ENCODE peak calls at places on chromosomes 4 and X, in ten cellular contexts. R is CD8-positive, alpha-beta T cell; I is HS-27A; P is neuronal stem cell; A is AG08395; D is activated effector memory CD4-positive, alpha-beta T cell treated with anti-CD3 and anti-CD28 coated beads, Interleukin-2, amount 50 U/mL, for 16 hours; W is epithelial cell of esophagus; J is GM23248; U is naive thymus-derived CD8-positive, alpha-beta T cell; S is iris pigment epithelial cell. K is an unnamed sample.

GRCh38 chr4:53196872-53197759 is 168.7 kb downstream of the SCFD2 start:
- DNase-seq in R (no peak), I (peak; percentile 62), P (peak; percentile 74), A (peak; percentile 63), D (no peak), W (peak; percentile 80), J (peak; percentile 80), U (no peak), S (peak; percentile 92), K (peak; percentile 97)

GRCh38 chr4:59127748-59128147 is 2017.6 kb upstream of the IGFBP7 start:
- DNase-seq in R (no peak), I (no peak), P (no peak), A (no peak), D (no peak), W (no peak), J (no peak), U (no peak), S (no peak), K (no peak)

GRCh38 chr4:8735236-8736082 is 136.2 kb downstream of the HMX1 start:
- DNase-seq in R (no peak), I (no peak), P (no peak), A (no peak), D (peak; percentile 48), W (no peak), J (no peak), U (no peak), S (no peak), K (no peak)

GRCh38 chr4:7412586-7412975 is 22.1 kb downstream of the PSAPL1 start:
- DNase-seq in R (no peak), I (no peak), P (no peak), A (no peak), D (peak; percentile 59), W (no peak), J (no peak), U (no peak), S (no peak), K (no peak)

GRCh38 chr4:114561590-114561989 is 37.0 kb upstream of the UGT8 start:
- DNase-seq in R (no peak), I (no peak), P (no peak), A (no peak), D (no peak), W (no peak), J (no peak), U (no peak), S (no peak), K (no peak)

GRCh38 chr4:52825311-52826090 is 36.6 kb upstream of the RASL11B start:
- DNase-seq in R (no peak), I (no peak), P (no peak), A (peak; percentile 37), D (no peak), W (peak; percentile 60), J (peak; percentile 46), U (no peak), S (peak; percentile 31), K (no peak)

GRCh38 chrX:21940356-21940829 is at the start of gene SMS:
- DNase-seq in R (peak; percentile 34), I (no peak), P (no peak), A (peak; percentile 67), D (peak; percentile 86), W (peak; percentile 80), J (peak; percentile 87), U (peak; percentile 34), S (peak; percentile 75), K (peak; percentile 67)

GRCh38 chrX:3393581-3394111 is 47.2 kb upstream of the MXRA5 start:
- DNase-seq in R (no peak), I (no peak), P (no peak), A (no peak), D (no peak), W (no peak), J (peak; percentile 42), U (no peak), S (peak; percentile 1), K (peak; percentile 54)

K was measured in fibroblast of the aortic adventitia.